ENCODE peak calls at places on chromosomes 12 and 14, in five cellular contexts. Q is MCF 10A, O is BJ, S is AG09309, W is MM.1S. H is an unnamed sample.

GRCh38 chr14:62689741-62690140 is 355.5 kb downstream of the KCNH5 start:
- DNase-seq in Q (no peak), S (no peak), W (no peak), O (no peak), H (no peak)

GRCh38 chr12:94186461-94187237 is 38.3 kb downstream of the PLXNC1 start:
- DNase-seq in Q (no peak), S (no peak), W (no peak), O (no peak), H (no peak)

GRCh38 chr14:51431741-51432140 is 191.7 kb downstream of the TMX1 start:
- DNase-seq in Q (no peak), S (no peak), O (no peak), W (no peak), H (no peak)

GRCh38 chr12:11771356-11771755 is 121.9 kb downstream of the ETV6 start:
- DNase-seq in W (no peak), O (no peak), Q (no peak), S (no peak), H (no peak)

GRCh38 chr14:55353686-55354467 is 57.8 kb downstream of the ATG14 start:
- DNase-seq in W (no peak), Q (no peak), S (no peak), O (no peak), H (no peak)

GRCh38 chr12:55997535-55997859 is 421 bp downstream of the SUOX start:
- DNase-seq in O (no peak), W (no peak), S (no peak), Q (no peak), H (no peak)

GRCh38 chr14:63840981-63841380 is 11.8 kb upstream of the SYNE2 start:
- DNase-seq in O (no peak), W (no peak), S (no peak), Q (peak), H (no peak)

GRCh38 chr12:120167529-120168095 is 26.9 kb downstream of the GCN1 start:
- DNase-seq in W (no peak), S (no peak), Q (no peak), O (no peak), H (no peak)

GRCh38 chr12:1122803-1123202 is 131.8 kb downstream of the ERC1 start:
- DNase-seq in O (no peak), W (no peak), Q (no peak), S (no peak), H (no peak)

GRCh38 chr12:13970803-13971202 is 10.6 kb downstream of the GRIN2B start:
- DNase-seq in W (no peak), Q (no peak), S (no peak), O (no peak), H (no peak)

GRCh38 chr14:37594916-37595808 is at the start of the genes FOXA1 and TTC6:
- DNase-seq in O (no peak), W (peak), Q (peak), S (no peak), H (no peak)

GRCh38 chr14:99415496-99416281 is 65.0 kb downstream of the SETD3 start:
- DNase-seq in S (peak), Q (peak), W (peak), O (peak), H (peak)

GRCh38 chr12:120007272-120007671 is 18.2 kb downstream of the BICDL1 start:
- DNase-seq in O (no peak), S (no peak), W (no peak), Q (no peak), H (no peak)

GRCh38 chr14:21712039-21712438 is 38.4 kb upstream of the OR4E1 start:
- DNase-seq in W (no peak), O (no peak), Q (no peak), S (no peak), H (no peak)

GRCh38 chr12:53560386-53560785 is 53.1 kb upstream of the NPFF start:
- DNase-seq in O (peak), S (peak), W (no peak), Q (peak), H (peak)

GRCh38 chr12:56221233-56221756 is 427 bp downstream of the RNF41 start:
- DNase-seq in W (no peak), S (peak), O (no peak), Q (peak), H (peak)

GRCh38 chr14:50920482-50921225 is 23.6 kb downstream of the PYGL start:
- DNase-seq in Q (peak), O (peak), S (peak), W (no peak), H (peak)

GRCh38 chr12:60465060-60465459 is 869.2 kb downstream of the SLC16A7 start:
- DNase-seq in Q (no peak), O (no peak), W (no peak), S (no peak), H (no peak)

GRCh38 chr12:5013206-5013830 is 30.4 kb upstream of the KCNA5 start:
- DNase-seq in Q (no peak), O (no peak), S (peak), W (no peak), H (no peak)

GRCh38 chr12:9101018-9101687 is 14.6 kb downstream of the A2M start:
- DNase-seq in S (no peak), Q (no peak), W (no peak), O (no peak), H (no peak)

GRCh38 chr12:50635857-50636256 is 128.0 kb upstream of the ATF1 start:
- DNase-seq in S (no peak), Q (no peak), W (no peak), O (no peak), H (no peak)

GRCh38 chr12:113935459-113935858 is 30.7 kb downstream of the RBM19 start:
- DNase-seq in Q (no peak), O (no peak), W (no peak), S (no peak), H (no peak)

GRCh38 chr12:66048843-66049537 is 81.6 kb downstream of the LLPH start:
- DNase-seq in Q (peak), O (no peak), W (no peak), S (no peak), H (no peak)

GRCh38 chr14:39376671-39377403 is 55.4 kb downstream of the FBXO33 start:
- DNase-seq in Q (peak), O (no peak), W (no peak), S (no peak), H (no peak)

GRCh38 chr12:13198921-13199320 is 2.4 kb downstream of the EMP1 start:
- DNase-seq in O (no peak), W (no peak), Q (peak), S (no peak), H (no peak)

GRCh38 chr12:57112492-57113294 is 1.5 kb upstream of the STAT6 start:
- DNase-seq in Q (no peak), W (peak), O (no peak), S (no peak), H (no peak)

GRCh38 chr14:96256420-96256819 is 410 bp downstream of the BDKRB1 start:
- DNase-seq in W (no peak), Q (peak), O (no peak), S (peak), H (no peak)

GRCh38 chr12:98551787-98552186 is 36.4 kb downstream of the TMPO start:
- DNase-seq in Q (no peak), S (no peak), W (no peak), O (no peak), H (no peak)

GRCh38 chr14:59688224-59689170 is 111.9 kb upstream of the CCDC175 start:
- DNase-seq in S (peak), Q (peak), O (no peak), W (peak), H (peak)

GRCh38 chr12:105920161-105920684 is 218.5 kb downstream of the NUAK1 start:
- DNase-seq in S (no peak), O (no peak), W (no peak), Q (peak), H (no peak)

GRCh38 chr12:6226002-6226700 is 26.0 kb downstream of the CD9 start:
- DNase-seq in Q (peak), W (no peak), O (no peak), S (no peak), H (no peak)

GRCh38 chr12:50533203-50533584 is 28.4 kb downstream of the DIP2B start:
- DNase-seq in W (no peak), S (no peak), O (no peak), Q (no peak), H (no peak)

GRCh38 chr12:50986961-50987737 is 34.8 kb downstream of the HIGD1C start:
- DNase-seq in O (peak), W (peak), S (no peak), Q (peak), H (no peak)

GRCh38 chr14:103500148-103500990 is 22.3 kb downstream of the CKB start:
- DNase-seq in Q (peak), W (peak), O (no peak), S (peak), H (peak)

GRCh38 chr14:104087981-104088850 is 2.7 kb downstream of the ASPG start:
- DNase-seq in W (no peak), O (no peak), Q (no peak), S (no peak), H (no peak)

GRCh38 chr12:116454950-116455447 is 104.2 kb upstream of the MAP1LC3B2 start:
- DNase-seq in S (peak), O (peak), W (no peak), Q (peak), H (peak)

GRCh38 chr12:42364692-42365091 is 38.7 kb downstream of the PPHLN1 start:
- DNase-seq in Q (no peak), S (no peak), O (no peak), W (no peak), H (no peak)

GRCh38 chr12:7064516-7064915 is 4.0 kb downstream of the C1S start:
- DNase-seq in Q (no peak), S (no peak), O (no peak), W (no peak), H (no peak)

GRCh38 chr14:25477699-25478098 is 427.8 kb upstream of the STXBP6 start:
- DNase-seq in S (no peak), Q (no peak), O (no peak), W (no peak), H (no peak)

GRCh38 chr14:90500665-90501370 is 104.0 kb downstream of the CALM1 start:
- DNase-seq in O (no peak), Q (no peak), W (no peak), S (no peak), H (no peak)

DNA sequence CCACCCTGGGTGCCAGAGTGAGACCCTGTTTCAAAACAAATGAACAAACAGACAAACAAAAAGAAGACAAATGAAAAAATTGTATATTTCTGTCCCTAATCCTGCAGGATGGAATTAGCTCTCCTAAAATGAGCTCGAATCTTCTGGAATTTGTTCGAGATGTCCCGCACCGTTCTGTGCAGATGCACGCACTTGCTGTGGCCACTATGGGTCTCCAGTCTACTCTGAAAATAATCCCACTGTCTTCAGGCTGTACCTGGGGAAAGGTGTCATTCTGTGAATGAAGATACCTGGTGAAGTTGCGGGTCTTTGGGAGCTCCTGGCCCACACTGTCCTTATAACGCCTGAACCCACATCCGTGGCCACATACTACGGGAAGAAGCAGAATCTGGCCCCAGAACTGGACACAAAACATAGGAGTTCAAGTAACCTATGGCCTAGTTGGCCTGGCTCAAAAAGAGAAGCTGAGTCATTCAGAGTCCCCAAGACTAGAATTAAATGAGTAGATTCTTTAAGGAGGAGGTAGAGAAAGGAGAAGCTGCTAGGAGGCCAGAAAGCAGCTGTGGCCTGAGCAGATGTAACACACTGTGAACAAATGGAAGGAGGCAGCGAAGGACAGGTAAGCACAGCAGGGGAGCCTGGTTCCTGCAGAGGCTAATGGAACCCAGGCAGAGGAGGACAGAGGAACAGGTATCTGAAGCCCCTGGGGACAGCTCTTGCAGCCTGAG is 108.6 kb downstream of the FOXN3 start:
- DNase-seq in Q (no peak), S (no peak), O (no peak), W (no peak), H (no peak)
- TF ChIP-seq CTCF in Q (no peak), S (no peak), O (no peak), W (no peak), H (no peak)

DNA sequence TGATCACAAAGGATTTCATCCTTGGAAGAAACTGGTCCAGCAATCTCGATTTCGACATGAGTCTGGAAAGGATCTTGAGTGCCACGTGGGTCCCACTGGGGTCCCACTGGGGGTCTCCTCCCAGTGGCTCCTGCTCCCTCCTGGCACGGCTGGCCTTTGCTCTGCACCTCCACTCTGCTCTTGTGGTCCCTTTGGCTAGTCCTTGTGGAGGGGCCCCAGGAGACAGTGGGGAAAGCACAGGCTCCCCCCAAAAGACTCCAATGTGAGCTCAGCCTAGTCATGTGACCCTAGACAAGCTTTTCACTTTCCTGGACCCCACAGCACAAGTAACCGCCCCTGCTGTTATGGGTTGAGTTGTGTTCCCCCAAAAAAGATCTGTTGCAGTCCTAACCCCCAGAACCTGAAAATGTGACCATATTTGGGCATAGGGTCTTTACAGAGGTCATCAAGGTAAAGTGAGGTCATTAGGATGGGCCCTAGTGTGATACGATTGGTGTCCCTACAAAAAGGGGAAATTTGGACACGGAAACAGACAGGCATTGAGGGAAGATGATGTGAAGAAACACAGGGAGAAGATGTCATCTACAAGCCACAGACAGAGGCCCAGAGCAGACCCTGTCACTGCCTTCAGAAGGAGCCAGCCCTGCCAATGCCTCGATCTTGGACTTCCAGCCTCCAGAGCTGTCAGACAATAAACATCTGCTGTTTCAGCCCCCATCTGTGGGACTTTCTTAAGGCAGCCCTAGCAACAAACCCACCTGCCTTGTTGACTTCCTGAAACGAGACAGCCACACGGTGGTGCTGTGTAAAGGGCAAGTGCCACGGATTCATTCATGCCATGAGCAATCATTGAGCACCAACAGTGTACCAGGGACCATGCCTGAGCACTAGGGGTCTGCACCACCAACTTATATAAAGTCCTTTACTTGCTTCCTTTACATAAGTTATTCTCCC is 23.8 kb upstream of the PPP2R5C start:
- DNase-seq in O (no peak), Q (no peak), S (no peak), W (no peak), H (no peak)
- TF ChIP-seq CTCF in O (peak), Q (no peak), S (peak), W (peak), H (no peak)

GRCh38 chr12:52050771-52051541 is at the start of gene NR4A1:
- DNase-seq in S (peak), W (peak), Q (peak), O (peak), H (no peak)
- TF ChIP-seq CTCF in S (no peak), W (peak), Q (no peak), O (peak), H (no peak)

DNA sequence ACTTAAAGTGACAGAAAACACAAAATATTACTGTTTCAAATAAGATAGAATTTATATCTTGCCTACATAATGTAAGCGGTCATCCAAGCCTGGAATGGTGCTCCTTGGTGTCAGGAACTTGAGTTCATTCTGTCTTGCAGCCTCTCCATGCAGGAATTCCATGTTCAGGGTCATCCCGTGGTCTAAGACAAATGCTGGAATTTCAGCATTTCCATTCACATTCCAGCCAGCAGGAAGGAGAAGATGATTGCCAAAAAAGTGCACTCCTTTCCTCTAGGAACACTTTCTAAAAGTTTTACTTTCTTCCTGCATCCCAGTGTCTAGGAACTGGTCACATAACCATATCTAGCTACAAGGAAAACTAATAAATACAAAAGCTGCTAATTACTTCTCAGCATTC is 106.3 kb downstream of the PTPRO start:
- DNase-seq in Q (no peak), O (no peak), W (no peak), S (no peak), H (no peak)
- TF ChIP-seq CTCF in Q (no peak), O (no peak), W (no peak), S (peak), H (no peak)

GRCh38 chr14:74508292-74508731 is 14.7 kb downstream of the ISCA2 start:
- DNase-seq in Q (no peak), W (no peak), O (no peak), S (no peak), H (no peak)
- TF ChIP-seq CTCF in Q (peak), W (peak), O (peak), S (peak), H (peak)